ENCODE peak calls at places on chromosomes 6 and 20, in six cellular contexts. G is upper lobe of left lung, Y is stomach, S is H1, U is breast epithelium, H is H54. B is an unnamed sample.

GRCh38 chr6:166911248-166911677 is 45.1 kb downstream of the RNASET2 start:
- DNase-seq in U (no peak), H (no peak), G (no peak), S (no peak), Y (no peak), B (peak; percentile 27)

GRCh38 chr6:3280866-3281465 is 22.2 kb downstream of the PSMG4 start:
- DNase-seq in S (no peak), H (no peak), Y (no peak), G (no peak), U (peak; percentile 43), B (no peak)

GRCh38 chr6:35552285-35552917 is 39.7 kb upstream of the TULP1 start:
- DNase-seq in H (peak; percentile 22), Y (peak; percentile 53), U (no peak), G (no peak), S (peak; percentile 84), B (no peak)

GRCh38 chr20:33681728-33682353 is 4.3 kb downstream of the E2F1 start:
- DNase-seq in Y (no peak), H (no peak), G (no peak), S (no peak), U (no peak), B (no peak)

GRCh38 chr6:35327349-35328027 is 14.9 kb upstream of the PPARD start:
- DNase-seq in U (no peak), Y (peak; percentile 77), G (no peak), S (peak; percentile 79), H (peak; percentile 66), B (peak; percentile 64)

GRCh38 chr20:59207742-59208357 is 44.2 kb downstream of the ZNF831 start:
- DNase-seq in H (peak; percentile 34), Y (peak; percentile 66), S (peak; percentile 80), U (no peak), G (no peak), B (no peak)

GRCh38 chr20:61846741-61847419 is 218.8 kb downstream of the TAF4 start:
- DNase-seq in U (no peak), H (no peak), Y (no peak), S (no peak), G (no peak), B (no peak)

GRCh38 chr6:38876470-38876869 is 161.4 kb downstream of the DNAH8 start:
- DNase-seq in G (no peak), U (no peak), H (no peak), S (no peak), Y (no peak), B (no peak)

GRCh38 chr20:6051505-6051904 is 2.4 kb downstream of the LRRN4 start:
- DNase-seq in U (no peak), H (no peak), Y (no peak), S (no peak), G (no peak), B (no peak)

GRCh38 chr20:32205502-32206382 is 1.8 kb downstream of the PLAGL2 start:
- DNase-seq in Y (no peak), U (no peak), G (no peak), H (no peak), S (no peak), B (no peak)

GRCh38 chr6:153207041-153207440 is 76.0 kb upstream of the RGS17 start:
- DNase-seq in G (no peak), H (no peak), Y (no peak), S (no peak), U (no peak), B (no peak)

GRCh38 chr20:45704969-45705637 is at the start of gene WFDC10B:
- DNase-seq in U (no peak), Y (no peak), S (no peak), G (no peak), H (no peak), B (no peak)

GRCh38 chr6:3759656-3760245 is 8.2 kb upstream of the PXDC1 start:
- DNase-seq in H (no peak), S (no peak), U (no peak), G (no peak), Y (no peak), B (no peak)

GRCh38 chr20:45138451-45139300 is 14.4 kb upstream of the WFDC12 start:
- DNase-seq in S (peak; percentile 99), G (peak; percentile 94), H (peak; percentile 35), Y (peak; percentile 62), U (peak; percentile 67), B (no peak)

GRCh38 chr6:138499303-138499991 is at the start of gene NHSL1:
- DNase-seq in S (no peak), H (no peak), Y (no peak), U (no peak), G (no peak), B (no peak)

DNA sequence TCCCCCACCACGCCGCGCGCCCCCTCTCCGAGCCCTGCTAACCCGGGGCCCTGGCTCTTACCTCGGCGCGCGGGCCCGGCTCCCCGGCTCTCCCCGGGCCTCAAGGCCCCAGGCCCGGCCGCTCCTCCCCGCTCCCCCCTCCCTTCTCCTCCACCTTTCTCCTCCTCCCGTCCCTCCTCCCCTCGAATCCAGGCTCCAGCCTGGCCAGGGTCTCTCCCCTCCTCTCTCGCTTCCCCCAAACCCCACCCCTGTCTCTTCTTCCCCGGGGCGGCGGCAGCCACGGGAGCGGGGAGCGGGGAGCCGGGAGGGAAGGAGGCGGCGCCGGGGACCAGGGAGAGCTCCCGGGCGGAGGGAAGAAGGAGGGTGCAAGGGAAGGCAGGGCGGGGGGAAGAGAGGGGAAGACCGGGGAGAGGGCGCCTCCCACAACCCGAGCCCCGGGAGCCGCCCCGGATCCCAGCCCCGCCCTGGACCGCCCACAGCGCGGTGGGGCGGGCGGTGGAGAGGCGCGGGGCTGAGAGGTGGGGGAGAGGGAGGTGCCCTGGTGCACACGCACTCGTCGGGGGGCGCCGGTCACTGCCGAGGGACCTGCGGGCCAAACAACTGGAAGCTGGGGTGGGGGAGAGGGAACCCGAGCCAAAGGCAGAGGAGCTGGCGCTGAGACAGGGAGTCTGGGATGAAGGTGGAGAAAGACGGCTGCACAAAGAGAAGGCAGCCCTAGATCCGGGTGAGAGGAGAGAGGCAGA is at the start of gene GABBR1:
- DNase-seq in H (peak; percentile 96), Y (peak; percentile 85), G (peak; percentile 94), U (peak; percentile 87), S (peak; percentile 91), B (no peak)
- TF ChIP-seq POLR2A in H (peak; percentile 51), Y (no peak), G (no peak), U (peak; percentile 13), S (no peak), B (peak; percentile 69)

GRCh38 chr20:23350007-23350854 is at the start of gene NXT1:
- DNase-seq in Y (peak; percentile 98), G (peak; percentile 99), S (peak; percentile 98), U (peak; percentile 95), H (peak; percentile 84), B (peak; percentile 100)

GRCh38 chr20:23356203-23356602 is 5.6 kb downstream of the NXT1 start:
- DNase-seq in H (no peak), S (peak; percentile 70), G (peak; percentile 81), Y (no peak), U (no peak), B (no peak)

GRCh38 chr20:23349338-23350006 is 1.1 kb upstream of the NXT1 start:
- DNase-seq in Y (no peak), H (no peak), G (no peak), S (no peak), U (no peak), B (no peak)

GRCh38 chr20:23347791-23348190 is 2.8 kb upstream of the NXT1 start:
- DNase-seq in G (no peak), S (no peak), H (no peak), U (no peak), Y (no peak), B (no peak)

DNA sequence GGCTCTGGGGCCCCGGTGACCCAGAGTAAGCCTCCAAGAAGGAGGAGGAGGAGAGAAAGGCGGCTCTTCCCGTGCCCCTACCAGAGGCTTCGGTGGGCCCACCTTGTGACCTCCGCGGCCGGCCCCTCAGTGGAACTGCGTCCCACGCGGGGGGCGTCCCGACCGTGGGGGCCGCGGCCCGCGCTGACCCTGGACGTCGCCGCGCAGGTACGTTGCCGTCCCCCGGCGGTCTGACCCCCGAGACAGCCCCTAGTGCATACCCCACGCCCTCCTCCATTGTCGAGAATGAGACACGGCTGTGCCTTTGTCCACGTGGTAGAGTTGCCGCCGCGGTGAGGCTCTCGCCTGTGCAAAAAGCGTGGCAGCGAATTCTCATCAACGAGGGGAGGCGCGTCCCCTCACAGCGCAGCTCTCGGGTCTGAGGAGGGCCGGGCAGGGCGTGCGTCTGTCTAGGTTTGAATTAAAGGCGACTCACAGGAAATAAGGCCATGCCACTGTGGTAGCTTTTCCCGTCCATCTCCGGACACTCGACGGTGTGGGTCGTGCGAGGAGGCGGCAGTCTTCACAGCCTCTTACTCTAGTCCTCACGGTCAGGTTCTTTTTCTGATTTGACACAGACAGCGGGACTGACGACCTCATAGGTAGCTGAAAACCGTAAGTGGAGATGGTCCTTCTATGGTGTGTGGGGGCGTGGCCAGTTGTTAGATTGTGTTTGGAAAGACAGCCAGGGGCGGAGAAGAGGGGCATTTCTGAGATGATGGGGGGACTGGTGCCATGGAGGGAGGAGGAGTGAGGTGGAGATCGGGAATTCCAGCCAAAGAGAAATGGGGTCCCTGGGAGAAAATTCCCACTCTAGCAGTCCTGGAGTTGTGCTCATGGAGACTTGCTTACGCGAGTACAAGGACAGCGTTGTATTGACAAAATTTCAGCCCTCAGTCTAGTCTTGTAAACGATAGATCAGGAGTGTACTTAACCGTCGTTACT is 556 bp downstream of the NXT1 start:
- DNase-seq in U (no peak), H (no peak), Y (peak; percentile 41), G (no peak), S (peak; percentile 70), B (peak; percentile 91)
- TF ChIP-seq POLR2A in U (no peak), H (peak; percentile 22), Y (no peak), G (no peak), S (no peak), B (no peak)

GRCh38 chr6:128655978-128656498 is 135.6 kb upstream of the PTPRK start:
- DNase-seq in U (no peak), S (no peak), G (no peak), Y (no peak), H (peak; percentile 12), B (no peak)
- TF ChIP-seq POLR2A in U (no peak), S (no peak), G (no peak), Y (no peak), H (no peak), B (no peak)

GRCh38 chr6:53651149-53651763 is 14.3 kb downstream of the KLHL31 start:
- DNase-seq in Y (peak; percentile 67), S (no peak), U (peak; percentile 58), G (no peak), H (no peak), B (no peak)

GRCh38 chr6:53647437-53648094 is 18.0 kb downstream of the KLHL31 start:
- DNase-seq in U (no peak), S (no peak), G (no peak), Y (no peak), H (no peak), B (no peak)

GRCh38 chr6:53648571-53648970 is 17.0 kb downstream of the KLHL31 start:
- DNase-seq in H (no peak), G (no peak), U (no peak), Y (no peak), S (no peak), B (no peak)

GRCh38 chr6:53654745-53655240 is 10.8 kb downstream of the KLHL31 start:
- DNase-seq in G (no peak), S (no peak), Y (no peak), U (no peak), H (no peak), B (no peak)

DNA sequence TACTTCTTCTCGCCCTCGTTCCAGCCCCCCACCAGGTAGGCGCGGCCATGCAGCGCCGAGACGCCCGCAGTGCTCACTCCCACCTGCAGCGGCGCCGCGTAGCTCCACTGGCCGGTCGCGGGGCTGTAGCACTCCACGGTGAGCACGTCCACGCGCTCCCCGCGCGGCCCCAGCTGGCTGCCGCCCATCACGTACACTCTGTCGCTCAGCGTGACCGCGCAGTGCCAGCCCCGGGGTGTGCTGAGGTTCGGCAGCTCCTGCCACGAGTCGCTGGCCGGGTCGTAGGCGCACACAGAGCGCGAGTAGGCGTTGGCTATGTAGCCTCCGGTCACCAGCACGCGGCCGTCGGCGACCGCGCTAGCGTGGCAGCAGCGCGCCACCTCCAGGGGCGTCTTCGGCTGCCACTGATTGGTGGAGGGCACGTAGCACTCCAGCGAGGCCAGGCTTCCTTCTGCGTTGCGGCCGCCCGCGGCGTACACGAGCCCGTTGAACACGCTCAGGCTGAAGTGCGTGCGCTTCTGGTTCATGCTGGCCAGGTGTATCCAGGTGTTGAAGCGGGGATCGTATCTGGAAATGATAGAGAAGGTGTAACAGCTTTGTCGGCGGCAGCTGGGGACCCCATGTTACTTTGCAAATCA is 13.7 kb downstream of the KLHL31 start:
- DNase-seq in G (peak; percentile 95), H (no peak), Y (peak; percentile 85), S (peak; percentile 83), U (peak; percentile 75), B (no peak)
- TF ChIP-seq POLR2A in G (no peak), H (peak; percentile 37), Y (peak; percentile 41), S (peak; percentile 42), U (no peak), B (no peak)

B was measured in vagina.